ENCODE peak calls at places on chromosomes 1 and 21, in six cellular contexts. C, P, E, R, D and S are unnamed samples. For H3K27me3, the result is how much of the 10 kb centered on the place peaks cover.

GRCh38 chr1:15151377-15151806 is 2.2 kb upstream of the TMEM51 start:
- DNase-seq in C (peak), P (peak), E (peak), R (no peak), D (no peak), S (no peak)

GRCh38 chr1:229671310-229671709 is 45.3 kb downstream of the URB2 start:
- DNase-seq in C (no peak), P (no peak), E (no peak), R (no peak), D (no peak), S (no peak)

GRCh38 chr21:40049031-40049958 is 182.1 kb downstream of the PCP4 start:
- DNase-seq in C (peak), P (peak), E (no peak), R (no peak), D (peak), S (no peak)

GRCh38 chr1:183576537-183576936 is 13.7 kb downstream of the NCF2 start:
- DNase-seq in C (no peak), P (peak), E (no peak), R (no peak), D (no peak), S (peak)

GRCh38 chr1:191520345-191520744 is 637.9 kb upstream of the RGS18 start:
- DNase-seq in C (no peak), P (no peak), E (no peak), R (no peak), D (no peak), S (no peak)

GRCh38 chr1:203402609-203403337 is 51.9 kb upstream of the FMOD start:
- DNase-seq in C (no peak), P (no peak), E (no peak), R (no peak), D (peak), S (no peak)

GRCh38 chr1:33149453-33150190 is 32.2 kb downstream of the TRIM62 start:
- DNase-seq in C (no peak), P (no peak), E (no peak), R (no peak), D (no peak), S (no peak)

GRCh38 chr21:29208044-29208665 is 77.7 kb downstream of the MAP3K7CL start:
- DNase-seq in C (no peak), P (no peak), E (no peak), R (no peak), D (no peak), S (no peak)

GRCh38 chr1:46575300-46575699 is 23.9 kb upstream of the KNCN start:
- DNase-seq in C (no peak), P (no peak), E (no peak), R (no peak), D (no peak), S (no peak)

GRCh38 chr1:97806996-97807395 is 113.8 kb downstream of the DPYD start:
- DNase-seq in C (no peak), P (no peak), E (no peak), R (no peak), D (no peak), S (no peak)

GRCh38 chr21:45831991-45832740 is 149.4 kb upstream of the COL6A1 start:
- DNase-seq in C (no peak), P (no peak), E (no peak), R (no peak), D (peak), S (no peak)

GRCh38 chr1:150150511-150151021 is 850 bp downstream of the PLEKHO1 start:
- DNase-seq in C (peak), P (peak), E (peak), R (no peak), D (no peak), S (peak)

GRCh38 chr1:7040969-7041368 is 255.7 kb downstream of the CAMTA1 start:
- DNase-seq in C (no peak), P (no peak), E (no peak), R (no peak), D (no peak), S (no peak)

DNA sequence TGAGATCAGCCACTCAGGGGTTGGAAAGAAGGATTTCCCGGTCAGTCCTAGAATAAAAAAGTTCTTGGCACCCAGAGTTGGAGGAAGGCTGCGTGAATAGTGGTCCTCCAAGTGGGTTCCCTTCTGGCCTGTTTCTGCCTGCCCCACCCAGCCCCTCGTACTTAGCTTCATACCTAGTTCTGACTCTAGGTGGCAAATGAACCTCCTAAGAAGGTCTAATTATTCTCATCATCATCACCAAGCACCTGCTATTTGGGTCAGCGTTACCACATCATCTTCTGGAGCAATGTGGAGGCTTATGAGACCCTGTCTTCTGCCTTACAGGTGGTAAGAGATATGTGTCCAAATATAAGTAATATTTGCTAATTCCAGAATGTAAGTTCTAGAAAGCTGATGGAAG is 35.9 kb upstream of the NFASC start:
- DNase-seq in C (no peak), P (no peak), E (peak), R (no peak), D (no peak), S (no peak)
- H3K27me3 ChIP-seq in C (under half), P (under half), E (under half), R (under half), D (under half), S (under half)

DNA sequence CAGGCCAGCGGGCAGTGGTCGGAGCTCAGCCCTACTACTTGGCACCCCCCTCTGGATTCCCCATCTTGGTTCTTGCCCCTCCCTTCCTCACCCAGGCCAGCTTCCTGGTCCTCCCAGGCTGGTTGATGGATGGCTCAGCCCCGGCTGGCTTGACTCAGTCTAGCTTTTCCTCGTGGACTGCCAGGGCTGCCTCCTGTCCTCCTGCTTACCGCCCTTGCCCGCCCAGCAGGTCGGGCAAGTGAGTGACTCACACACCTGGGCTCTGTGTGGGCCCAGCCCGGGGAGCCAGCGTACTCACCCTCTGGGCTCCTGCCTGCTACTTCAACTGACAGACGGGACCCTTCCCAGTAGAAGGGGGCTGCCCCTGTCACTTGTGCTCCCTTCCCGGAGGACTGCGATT is 19.5 kb upstream of the ARHGEF10L start:
- DNase-seq in C (peak), P (no peak), E (no peak), R (peak), D (no peak), S (peak)
- H3K27ac ChIP-seq in C (no peak), P (no peak), E (no peak), R (no peak), D (no peak), S (no peak)

GRCh38 chr1:197399691-197400521 is 131.9 kb downstream of the CRB1 start:
- DNase-seq in C (peak), P (peak), E (peak), R (no peak), D (peak), S (peak)
- TF ChIP-seq CTCF in C (peak), P (peak), E (peak), R (peak), D (peak), S (peak)

GRCh38 chr1:20210736-20211405 is 24.6 kb upstream of the PLA2G2C start:
- DNase-seq in C (no peak), P (no peak), E (no peak), R (no peak), D (no peak), S (no peak)

GRCh38 chr1:20211511-20211931 is 25.2 kb upstream of the PLA2G2C start:
- DNase-seq in C (no peak), P (no peak), E (no peak), R (peak), D (no peak), S (no peak)

GRCh38 chr1:20209471-20209870 is 23.2 kb upstream of the PLA2G2C start:
- DNase-seq in C (no peak), P (no peak), E (no peak), R (no peak), D (no peak), S (no peak)

GRCh38 chr1:20212099-20212684 is 25.9 kb upstream of the PLA2G2C start:
- DNase-seq in C (no peak), P (no peak), E (no peak), R (no peak), D (no peak), S (no peak)

DNA sequence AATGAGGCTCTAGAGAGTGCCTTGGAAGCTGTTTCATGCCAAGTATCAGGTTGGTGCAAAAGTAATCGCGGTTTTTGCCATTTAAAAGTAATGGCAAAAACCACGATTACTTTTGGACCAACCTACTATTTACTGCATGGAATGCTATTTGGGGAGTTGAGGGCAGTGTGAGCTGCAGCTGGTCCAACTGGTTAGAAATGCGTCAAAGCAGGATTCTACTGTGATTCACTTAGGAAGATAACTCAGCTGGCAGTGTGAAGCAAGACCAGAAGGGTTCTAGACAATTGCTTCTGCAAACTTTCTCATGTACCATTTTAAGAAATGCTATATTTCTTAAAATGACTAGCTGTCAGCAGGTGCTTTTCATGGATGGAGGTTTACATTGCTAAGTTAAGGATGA is 21.2 kb upstream of the PLA2G2C start:
- DNase-seq in C (no peak), P (no peak), E (no peak), R (no peak), D (no peak), S (no peak)
- H3K27me3 ChIP-seq in C (under half), P (under half), E (under half), R (under half), D (under half), S (under half)

GRCh38 chr1:74470936-74471335 is 41.5 kb downstream of the LRRC53 start:
- DNase-seq in C (no peak), P (peak), E (no peak), R (no peak), D (no peak), S (peak)

GRCh38 chr1:74480068-74480467 is 32.3 kb downstream of the LRRC53 start:
- DNase-seq in C (no peak), P (no peak), E (peak), R (no peak), D (no peak), S (no peak)

GRCh38 chr1:74468982-74469603 is 43.3 kb downstream of the LRRC53 start:
- DNase-seq in C (peak), P (peak), E (no peak), R (no peak), D (peak), S (no peak)

GRCh38 chr1:74470262-74470661 is 42.1 kb downstream of the LRRC53 start:
- DNase-seq in C (no peak), P (no peak), E (no peak), R (no peak), D (no peak), S (no peak)

GRCh38 chr1:74474585-74474984 is 37.8 kb downstream of the LRRC53 start:
- DNase-seq in C (no peak), P (no peak), E (no peak), R (no peak), D (peak), S (no peak)
- H3K27ac ChIP-seq in C (no peak), P (no peak), E (no peak), R (no peak), D (no peak), S (no peak)

DNA sequence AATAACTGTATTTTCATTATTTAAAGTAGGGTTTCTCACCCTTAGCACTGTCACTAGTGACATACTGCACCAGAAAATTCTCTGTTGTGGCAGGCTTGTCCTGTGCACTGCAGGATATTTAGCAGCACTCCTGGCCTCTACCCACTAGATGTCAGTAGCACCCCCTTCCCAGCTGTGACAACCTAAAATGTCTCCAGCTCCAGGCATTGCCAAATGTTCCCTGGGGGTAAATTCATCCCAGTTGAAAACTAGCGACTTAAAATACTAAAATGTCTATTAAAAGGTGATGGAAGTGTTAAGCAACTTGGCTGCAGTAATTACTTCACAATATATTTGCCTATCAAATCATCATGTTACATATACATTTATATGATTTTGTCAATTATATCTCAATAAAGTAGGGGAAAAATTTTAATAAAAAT is 74.7 kb downstream of the ARID4B start:
- DNase-seq in C (peak), P (peak), E (peak), R (no peak), D (peak), S (peak)
- TF ChIP-seq CTCF in C (peak), P (peak), E (peak), R (peak), D (peak), S (peak)

GRCh38 chr1:218165687-218166088 is 119.4 kb upstream of the RRP15 start:
- DNase-seq in C (no peak), P (no peak), E (no peak), R (no peak), D (no peak), S (no peak)

GRCh38 chr1:218163371-218163770 is 121.7 kb upstream of the RRP15 start:
- DNase-seq in C (no peak), P (no peak), E (no peak), R (no peak), D (no peak), S (no peak)

GRCh38 chr1:218164930-218165686 is 120.0 kb upstream of the RRP15 start:
- DNase-seq in C (peak), P (peak), E (peak), R (no peak), D (no peak), S (peak)

GRCh38 chr1:218164111-218164929 is 120.8 kb upstream of the RRP15 start:
- DNase-seq in C (peak), P (peak), E (peak), R (no peak), D (peak), S (peak)
- H3K27me3 ChIP-seq in C (half or more), P (half or more), E (under half), R (half or more), D (under half), S (under half)

DNA sequence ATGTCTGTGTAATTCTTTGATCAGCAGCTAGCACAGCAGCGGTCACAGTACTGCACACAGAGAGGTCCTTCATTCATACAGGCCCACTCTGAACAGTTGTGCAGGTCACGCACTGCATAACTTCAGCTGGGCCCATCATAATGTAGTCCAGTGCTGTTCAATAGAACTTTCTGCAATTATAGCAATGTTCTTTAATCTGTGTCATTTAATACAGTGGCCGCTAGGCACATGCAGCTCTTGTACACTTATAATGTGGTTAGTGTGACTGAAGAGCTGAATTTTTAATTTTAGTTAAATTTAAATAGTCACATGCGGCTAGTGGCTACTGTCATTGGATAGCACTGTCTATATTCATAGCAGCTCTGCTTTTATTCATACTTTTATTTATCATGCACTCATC is 48.7 kb upstream of the NFASC start:
- DNase-seq in C (no peak), P (no peak), E (no peak), R (no peak), D (no peak), S (no peak)
- H3K27ac ChIP-seq in C (no peak), P (no peak), E (no peak), R (no peak), D (no peak), S (no peak)

GRCh38 chr1:167057297-167057688 is 32.9 kb downstream of the GPA33 start:
- DNase-seq in C (peak), P (peak), E (peak), R (no peak), D (peak), S (peak)
- TF ChIP-seq CTCF in C (peak), P (peak), E (peak), R (peak), D (peak), S (peak)